ENCODE peak calls at places on chromosomes 5 and 9, in four cellular contexts. Z is transverse colon, Y is heart right ventricle, L is adrenal gland. M is an unnamed sample.

GRCh38 chr5:132747064-132747692 is at the start of gene CCNI2:
- DNase-seq in L (no peak), Y (peak), Z (peak), M (no peak)

GRCh38 chr5:132812949-132813598 is at the start of gene SOWAHA:
- DNase-seq in Y (no peak), Z (peak), L (no peak), M (peak)

GRCh38 chr9:87827341-87827740 is 55.3 kb upstream of the SPATA31E1 start:
- DNase-seq in L (no peak), Z (no peak), Y (no peak), M (no peak)

GRCh38 chr5:73374520-73375235 is 73.9 kb downstream of the FOXD1 start:
- DNase-seq in Y (no peak), Z (no peak), L (no peak), M (no peak)

GRCh38 chr9:92911496-92912475 is 33.9 kb upstream of the ZNF484 start:
- DNase-seq in L (peak), Y (no peak), Z (peak), M (peak)

GRCh38 chr5:68932830-68933434 is 160.9 kb upstream of the SLC30A5 start:
- DNase-seq in Z (no peak), Y (no peak), L (no peak), M (peak)

GRCh38 chr9:129380961-129381401 is 202.9 kb upstream of the IER5L start:
- DNase-seq in Y (no peak), Z (no peak), L (peak), M (no peak)

GRCh38 chr5:74543162-74543995 is 97.1 kb downstream of the ENC1 start:
- DNase-seq in Y (no peak), L (peak), Z (no peak), M (no peak)

GRCh38 chr9:71929223-71929622 is 17.8 kb downstream of the C9orf85 start:
- DNase-seq in Z (no peak), Y (no peak), L (no peak), M (no peak)

GRCh38 chr5:34700078-34700452 is 43.9 kb downstream of the RAI14 start:
- DNase-seq in L (no peak), Y (no peak), Z (no peak), M (no peak)

GRCh38 chr5:92559743-92560142 is 1021.3 kb downstream of the NR2F1-AS1 start:
- DNase-seq in Z (no peak), L (no peak), Y (no peak), M (no peak)

GRCh38 chr5:69167488-69167845 is 517 bp downstream of the CCNB1 start:
- DNase-seq in Z (no peak), L (no peak), Y (no peak), M (no peak)

GRCh38 chr5:80698369-80698768 is 43.6 kb upstream of the DHFR start:
- DNase-seq in L (no peak), Y (no peak), Z (no peak), M (no peak)

GRCh38 chr9:135254176-135255032 is 166.9 kb downstream of the OLFM1 start:
- DNase-seq in Z (no peak), Y (no peak), L (no peak), M (no peak)

GRCh38 chr9:114158482-114159130 is 3.3 kb downstream of the COL27A1 start:
- DNase-seq in Z (no peak), L (no peak), Y (no peak), M (no peak)

GRCh38 chr9:114156658-114157421 is 1.5 kb downstream of the COL27A1 start:
- DNase-seq in L (peak), Z (peak), Y (peak), M (peak)

GRCh38 chr9:114156311-114156657 is 947 bp downstream of the COL27A1 start:
- DNase-seq in Z (no peak), L (peak), Y (no peak), M (no peak)

GRCh38 chr9:114155967-114156294 is 594 bp downstream of the COL27A1 start:
- DNase-seq in Y (no peak), L (no peak), Z (no peak), M (no peak)

DNA sequence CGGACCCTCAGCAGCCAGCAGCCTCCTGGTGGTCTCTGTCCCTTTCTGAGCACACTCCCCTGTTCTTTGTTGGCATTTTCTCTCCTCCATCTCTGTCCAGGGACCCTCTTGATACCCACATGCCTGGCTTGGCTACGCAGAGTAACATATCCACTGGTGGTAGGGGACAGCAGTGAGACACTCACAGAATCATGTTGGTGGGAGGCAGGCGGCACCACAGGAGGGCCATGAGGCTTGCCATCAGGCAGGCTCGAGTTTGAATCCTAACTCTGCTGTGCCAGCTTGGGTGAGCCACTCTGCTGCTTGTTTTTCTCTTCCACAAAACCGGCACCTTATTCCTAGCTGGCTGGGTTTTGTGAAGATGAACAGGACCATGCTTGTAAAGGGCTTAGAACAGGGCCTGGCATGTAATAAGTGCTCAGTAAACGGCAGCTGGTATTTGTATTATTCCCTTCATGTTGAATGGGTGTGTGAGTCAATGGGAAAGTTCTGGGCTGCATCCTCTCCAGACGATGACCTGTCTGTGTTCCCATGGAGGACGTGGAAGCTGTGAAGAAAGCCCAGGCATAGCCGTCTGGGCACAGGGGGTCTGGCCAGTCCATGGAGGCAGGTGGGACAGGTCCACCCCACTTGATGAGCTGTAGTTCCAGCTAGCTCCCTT is 2.3 kb downstream of the COL27A1 start:
- DNase-seq in Z (no peak), L (no peak), Y (no peak), M (no peak)
- H3K27ac ChIP-seq in Z (peak), L (peak), Y (no peak), M (no peak)

GRCh38 chr5:96408276-96408777 is 24.7 kb downstream of the PCSK1 start:
- DNase-seq in L (no peak), Z (no peak), Y (no peak), M (no peak)

GRCh38 chr5:96410013-96410412 is 23.0 kb downstream of the PCSK1 start:
- DNase-seq in L (no peak), Z (no peak), Y (no peak), M (no peak)

GRCh38 chr5:96415897-96416296 is 17.2 kb downstream of the PCSK1 start:
- DNase-seq in Z (no peak), L (no peak), Y (no peak), M (no peak)

GRCh38 chr5:96408841-96409458 is 24.1 kb downstream of the PCSK1 start:
- DNase-seq in Y (no peak), L (no peak), Z (no peak), M (no peak)

DNA sequence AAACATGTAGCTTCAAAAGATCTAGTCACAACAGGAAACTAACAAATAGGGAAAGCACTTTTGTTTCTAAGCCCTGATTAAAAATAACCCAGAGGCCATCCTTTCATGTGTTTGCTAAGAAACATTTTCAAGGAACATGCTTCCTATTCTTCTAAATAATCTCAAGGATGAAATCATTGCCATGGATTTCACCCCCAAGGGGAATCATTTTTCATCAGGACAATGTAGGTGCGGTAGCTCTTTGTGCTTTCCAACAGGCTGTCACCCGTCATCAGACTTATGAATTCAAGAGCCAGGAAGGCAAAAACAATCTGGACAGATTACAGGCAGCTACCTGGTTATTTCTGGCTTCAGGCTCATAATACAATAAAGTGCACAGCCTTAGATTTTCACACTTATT is 20.0 kb downstream of the PCSK1 start:
- DNase-seq in L (no peak), Y (no peak), Z (no peak), M (no peak)
- H3K27ac ChIP-seq in L (no peak), Y (no peak), Z (no peak), M (no peak)

GRCh38 chr5:140182075-140182709 is 7.2 kb downstream of the CYSTM1 start:
- DNase-seq in Z (peak), L (no peak), Y (no peak), M (peak)
- H3K27ac ChIP-seq in Z (peak), L (no peak), Y (peak), M (peak)

DNA sequence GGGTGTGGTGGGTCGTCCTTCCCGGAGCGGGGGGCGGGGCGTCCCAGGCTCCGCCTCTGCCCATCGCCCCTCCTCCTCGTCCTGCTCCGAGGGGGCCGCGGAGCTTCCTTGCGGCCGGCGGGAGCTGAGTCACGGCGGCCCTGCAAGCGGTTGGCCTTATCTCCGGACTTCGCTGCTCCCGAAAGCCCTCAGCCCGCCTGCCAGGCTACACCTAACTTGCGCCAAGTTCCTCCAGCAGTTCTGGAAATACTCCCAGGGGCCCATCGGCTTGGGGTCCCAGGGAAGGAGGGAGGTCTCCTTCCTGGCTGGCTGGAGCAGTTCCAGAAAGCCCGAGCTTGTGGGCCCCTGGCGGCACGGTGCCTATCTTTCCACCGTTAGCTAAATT is 54.2 kb upstream of the CDKN2AIPNL start:
- DNase-seq in L (peak), Y (peak), Z (peak), M (peak)
- H3K27ac ChIP-seq in L (peak), Y (peak), Z (peak), M (peak)

M was measured in testis.